ENCODE peak calls at places on chromosome 16, in eight cellular contexts. One of them, this sample, is unnamed.

GRCh38 chr16:69123894-69124293 is 8.5 kb downstream of the CHTF8 start:
- DNase-seq in A549: peak; percentile 78
- DNase-seq in spleen: peak; percentile 20
- DNase-seq in stomach: peak; percentile 57
- DNase-seq in ovary: peak; percentile 71
- DNase-seq in sigmoid colon: no peak
- DNase-seq in uterus: peak; percentile 56
- DNase-seq in H1: no peak
- DNase-seq in this sample: peak; percentile 50

GRCh38 chr16:48014349-48015135 is 141.3 kb downstream of the ABCC12 start:
- DNase-seq in stomach: no peak
- DNase-seq in uterus: no peak
- DNase-seq in spleen: no peak
- DNase-seq in A549: peak; percentile 15
- DNase-seq in sigmoid colon: no peak
- DNase-seq in ovary: no peak
- DNase-seq in H1: no peak
- DNase-seq in this sample: no peak

GRCh38 chr16:31090540-31090939 is 1.8 kb upstream of the PRSS53 start:
- DNase-seq in H1: no peak
- DNase-seq in sigmoid colon: no peak
- DNase-seq in stomach: no peak
- DNase-seq in spleen: peak; percentile 60
- DNase-seq in ovary: peak; percentile 10
- DNase-seq in uterus: no peak
- DNase-seq in A549: no peak
- DNase-seq in this sample: no peak

GRCh38 chr16:81545470-81546175 is 101.0 kb downstream of the CMIP start:
- DNase-seq in uterus: no peak
- DNase-seq in A549: no peak
- DNase-seq in ovary: no peak
- DNase-seq in stomach: no peak
- DNase-seq in sigmoid colon: no peak
- DNase-seq in spleen: peak; percentile 63
- DNase-seq in H1: no peak
- DNase-seq in this sample: no peak

GRCh38 chr16:85056211-85056748 is 28.7 kb downstream of the KIAA0513 start:
- DNase-seq in uterus: peak; percentile 43
- DNase-seq in stomach: no peak
- DNase-seq in A549: no peak
- DNase-seq in H1: no peak
- DNase-seq in spleen: no peak
- DNase-seq in ovary: no peak
- DNase-seq in sigmoid colon: no peak
- DNase-seq in this sample: peak; percentile 28

GRCh38 chr16:31131841-31132271 is 3.7 kb downstream of the PRSS8 start:
- DNase-seq in sigmoid colon: no peak
- DNase-seq in stomach: peak; percentile 66
- DNase-seq in spleen: no peak
- DNase-seq in ovary: no peak
- DNase-seq in A549: no peak
- DNase-seq in uterus: no peak
- DNase-seq in H1: no peak
- DNase-seq in this sample: peak; percentile 91

GRCh38 chr16:73015612-73016487 is 32.1 kb downstream of the ZFHX3 start:
- DNase-seq in H1: no peak
- DNase-seq in sigmoid colon: peak; percentile 64
- DNase-seq in A549: peak; percentile 37
- DNase-seq in uterus: no peak
- DNase-seq in ovary: no peak
- DNase-seq in spleen: no peak
- DNase-seq in stomach: peak; percentile 94
- DNase-seq in this sample: no peak

GRCh38 chr16:89096768-89097527 is 3.3 kb downstream of the ACSF3 start:
- DNase-seq in uterus: no peak
- DNase-seq in stomach: no peak
- DNase-seq in H1: no peak
- DNase-seq in spleen: peak; percentile 74
- DNase-seq in sigmoid colon: no peak
- DNase-seq in A549: no peak
- DNase-seq in ovary: no peak
- DNase-seq in this sample: peak; percentile 32

GRCh38 chr16:11329080-11329491 is 16.2 kb upstream of the RMI2 start:
- DNase-seq in H1: no peak
- DNase-seq in A549: no peak
- DNase-seq in ovary: no peak
- DNase-seq in stomach: no peak
- DNase-seq in uterus: no peak
- DNase-seq in sigmoid colon: no peak
- DNase-seq in spleen: no peak
- DNase-seq in this sample: no peak

GRCh38 chr16:19644877-19645276 is 73.2 kb downstream of the KNOP1 start:
- DNase-seq in spleen: no peak
- DNase-seq in ovary: peak; percentile 53
- DNase-seq in H1: no peak
- DNase-seq in sigmoid colon: peak; percentile 92
- DNase-seq in stomach: no peak
- DNase-seq in uterus: peak; percentile 63
- DNase-seq in A549: no peak
- DNase-seq in this sample: no peak

GRCh38 chr16:89094252-89094901 is 725 bp downstream of the ACSF3 start:
- DNase-seq in ovary: no peak
- DNase-seq in spleen: no peak
- DNase-seq in sigmoid colon: no peak
- DNase-seq in H1: no peak
- DNase-seq in stomach: no peak
- DNase-seq in A549: no peak
- DNase-seq in uterus: no peak
- DNase-seq in this sample: no peak

GRCh38 chr16:54027126-54027922 is 259.3 kb downstream of the IRX3 start:
- DNase-seq in uterus: no peak
- DNase-seq in ovary: no peak
- DNase-seq in stomach: no peak
- DNase-seq in H1: no peak
- DNase-seq in spleen: no peak
- DNase-seq in sigmoid colon: no peak
- DNase-seq in A549: peak; percentile 6
- DNase-seq in this sample: no peak

GRCh38 chr16:51523400-51523799 is 372.3 kb upstream of the SALL1 start:
- DNase-seq in ovary: no peak
- DNase-seq in stomach: no peak
- DNase-seq in H1: no peak
- DNase-seq in A549: peak; percentile 22
- DNase-seq in uterus: no peak
- DNase-seq in sigmoid colon: no peak
- DNase-seq in spleen: no peak
- DNase-seq in this sample: no peak

GRCh38 chr16:11949527-11949926 is 7.7 kb upstream of the NPIPB2 start:
- DNase-seq in uterus: no peak
- DNase-seq in stomach: no peak
- DNase-seq in ovary: no peak
- DNase-seq in sigmoid colon: no peak
- DNase-seq in H1: no peak
- DNase-seq in spleen: no peak
- DNase-seq in A549: peak; percentile 62
- DNase-seq in this sample: peak; percentile 60

GRCh38 chr16:21611546-21612384 is 12.4 kb downstream of the METTL9 start:
- DNase-seq in spleen: no peak
- DNase-seq in H1: no peak
- DNase-seq in A549: no peak
- DNase-seq in ovary: no peak
- DNase-seq in stomach: no peak
- DNase-seq in sigmoid colon: no peak
- DNase-seq in uterus: no peak
- DNase-seq in this sample: no peak

GRCh38 chr16:20850981-20851380 is 44.7 kb downstream of the REXO5 start:
- DNase-seq in uterus: no peak
- DNase-seq in spleen: no peak
- DNase-seq in H1: no peak
- DNase-seq in stomach: no peak
- DNase-seq in ovary: no peak
- DNase-seq in A549: no peak
- DNase-seq in sigmoid colon: no peak
- DNase-seq in this sample: no peak

GRCh38 chr16:55444754-55445485 is 34.1 kb upstream of the MMP2 start:
- DNase-seq in H1: no peak
- DNase-seq in spleen: no peak
- DNase-seq in ovary: no peak
- DNase-seq in A549: no peak
- DNase-seq in sigmoid colon: peak; percentile 74
- DNase-seq in uterus: no peak
- DNase-seq in stomach: no peak
- DNase-seq in this sample: no peak

GRCh38 chr16:72481419-72481818 is 309.5 kb upstream of the PMFBP1 start:
- DNase-seq in H1: no peak
- DNase-seq in uterus: no peak
- DNase-seq in stomach: no peak
- DNase-seq in ovary: no peak
- DNase-seq in sigmoid colon: no peak
- DNase-seq in spleen: no peak
- DNase-seq in A549: no peak
- DNase-seq in this sample: no peak

GRCh38 chr16:68644715-68645493 is at the start of gene CDH3:
- DNase-seq in sigmoid colon: no peak
- DNase-seq in H1: peak; percentile 82
- DNase-seq in spleen: no peak
- DNase-seq in uterus: peak; percentile 61
- DNase-seq in ovary: peak; percentile 75
- DNase-seq in A549: no peak
- DNase-seq in stomach: peak; percentile 63
- DNase-seq in this sample: peak; percentile 74

GRCh38 chr16:65534121-65534528 is 412.3 kb upstream of the CDH11 start:
- DNase-seq in A549: no peak
- DNase-seq in H1: no peak
- DNase-seq in stomach: no peak
- DNase-seq in sigmoid colon: no peak
- DNase-seq in ovary: no peak
- DNase-seq in spleen: no peak
- DNase-seq in uterus: no peak
- DNase-seq in this sample: no peak

GRCh38 chr16:22313141-22313781 is 16.1 kb downstream of the POLR3E start:
- DNase-seq in A549: no peak
- DNase-seq in H1: no peak
- DNase-seq in ovary: no peak
- DNase-seq in sigmoid colon: no peak
- DNase-seq in uterus: no peak
- DNase-seq in stomach: peak; percentile 10
- DNase-seq in spleen: peak; percentile 69
- DNase-seq in this sample: peak; percentile 3

GRCh38 chr16:50204426-50205108 is 51.5 kb downstream of the TENT4B start:
- DNase-seq in uterus: no peak
- DNase-seq in sigmoid colon: no peak
- DNase-seq in A549: no peak
- DNase-seq in stomach: no peak
- DNase-seq in H1: no peak
- DNase-seq in spleen: no peak
- DNase-seq in ovary: no peak
- DNase-seq in this sample: no peak
- H3K27ac ChIP-seq in uterus: peak overlapping the region; percentile 87
- H3K27ac ChIP-seq in sigmoid colon: peak overlapping the region; percentile 64
- H3K27ac ChIP-seq in A549: peak overlapping the region; percentile 83
- H3K27ac ChIP-seq in stomach: no peak overlapping the region
- H3K27ac ChIP-seq in H1: no peak overlapping the region
- H3K27ac ChIP-seq in spleen: no peak overlapping the region
- H3K27ac ChIP-seq in ovary: no peak overlapping the region
- H3K27ac ChIP-seq in this sample: no peak overlapping the region

DNA sequence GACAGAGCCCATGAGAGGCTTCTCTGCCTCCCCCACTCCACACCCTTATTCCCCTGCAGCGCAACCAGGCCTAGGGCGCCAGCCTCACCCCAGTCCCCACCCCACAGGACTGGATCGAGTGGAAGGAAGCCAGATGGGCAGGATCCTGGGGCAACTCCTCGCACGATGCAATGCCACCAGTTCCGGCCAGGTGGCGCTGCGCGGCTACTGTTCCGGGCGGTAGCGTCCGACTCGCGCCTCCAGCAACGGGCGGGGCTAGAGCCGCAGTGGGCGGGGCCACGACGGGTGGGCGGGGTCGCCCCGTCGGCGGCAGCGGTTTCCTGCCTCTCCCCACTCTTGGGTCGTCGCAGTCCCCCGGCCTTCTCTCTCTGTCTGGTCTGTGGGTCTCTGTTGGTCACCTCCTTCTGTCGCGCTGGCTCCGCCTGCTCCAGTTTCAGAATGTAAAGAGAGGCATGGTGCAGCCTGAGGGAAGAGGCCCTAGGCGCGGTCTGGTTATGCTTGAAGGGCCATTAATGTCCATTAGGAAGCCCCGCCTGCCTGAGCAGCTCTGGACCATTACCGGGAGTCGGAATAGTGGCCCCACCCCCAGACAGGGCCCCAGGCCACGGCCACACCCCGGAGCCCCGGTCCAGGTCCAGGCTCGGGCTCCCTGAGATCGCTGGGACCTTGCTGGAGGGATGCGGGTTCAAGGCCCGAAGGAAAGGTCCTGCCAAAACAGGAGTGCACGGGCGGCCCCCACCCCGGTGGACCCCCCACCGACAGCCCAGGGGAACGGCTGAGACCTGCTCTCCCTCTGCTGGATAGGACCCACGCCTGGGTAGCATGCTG is 3.4 kb upstream of the NHERF2 start:
- DNase-seq in A549: peak; percentile 92
- DNase-seq in ovary: peak; percentile 94
- DNase-seq in H1: peak; percentile 71
- DNase-seq in spleen: peak; percentile 99
- DNase-seq in stomach: peak; percentile 96
- DNase-seq in sigmoid colon: peak; percentile 96
- DNase-seq in uterus: peak; percentile 90
- DNase-seq in this sample: peak; percentile 97
- TF ChIP-seq POLR2A in A549: peak; percentile 61
- TF ChIP-seq POLR2A in ovary: peak; percentile 41
- TF ChIP-seq POLR2A in H1: no peak
- TF ChIP-seq POLR2A in spleen: no peak
- TF ChIP-seq POLR2A in stomach: no peak
- TF ChIP-seq POLR2A in sigmoid colon: no peak
- TF ChIP-seq POLR2A in uterus: peak; percentile 53
- TF ChIP-seq POLR2A in this sample: peak; percentile 41

DNA sequence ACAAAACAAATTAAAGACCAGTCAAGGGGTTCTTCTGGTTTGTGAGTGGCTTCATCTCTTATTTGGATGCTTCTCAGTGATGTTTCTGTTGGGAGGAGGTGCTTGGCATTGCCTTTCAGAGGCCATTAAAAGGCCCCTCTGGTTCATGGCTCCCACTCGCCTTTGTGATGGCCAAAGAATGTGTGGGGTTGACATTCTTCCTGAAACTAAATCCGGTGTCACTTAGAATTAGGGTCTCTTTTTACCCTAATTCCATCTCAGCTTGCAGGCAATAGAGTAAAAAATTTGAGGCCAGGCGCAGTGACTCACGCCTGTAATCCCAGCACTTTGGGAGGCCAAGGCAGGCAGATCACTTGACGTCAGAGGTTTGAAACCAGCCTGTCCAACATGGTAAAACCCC is 211.2 kb downstream of the SHISA9 start:
- DNase-seq in A549: no peak
- DNase-seq in uterus: no peak
- DNase-seq in ovary: no peak
- DNase-seq in stomach: no peak
- DNase-seq in sigmoid colon: no peak
- DNase-seq in spleen: no peak
- DNase-seq in H1: no peak
- DNase-seq in this sample: no peak
- H3K27ac ChIP-seq in A549: no peak overlapping the region
- H3K27ac ChIP-seq in uterus: no peak overlapping the region
- H3K27ac ChIP-seq in ovary: no peak overlapping the region
- H3K27ac ChIP-seq in stomach: no peak overlapping the region
- H3K27ac ChIP-seq in sigmoid colon: peak overlapping the region; percentile 22
- H3K27ac ChIP-seq in spleen: no peak overlapping the region
- H3K27ac ChIP-seq in H1: no peak overlapping the region
- H3K27ac ChIP-seq in this sample: no peak overlapping the region

GRCh38 chr16:1929578-1930337 is 11.5 kb upstream of the HS3ST6 start:
- DNase-seq in sigmoid colon: peak; percentile 95
- DNase-seq in uterus: peak; percentile 80
- DNase-seq in ovary: peak; percentile 92
- DNase-seq in H1: peak; percentile 57
- DNase-seq in spleen: peak; percentile 99
- DNase-seq in stomach: peak; percentile 93
- DNase-seq in A549: peak; percentile 88
- DNase-seq in this sample: peak; percentile 93
- TF ChIP-seq POLR2A in sigmoid colon: no peak
- TF ChIP-seq POLR2A in uterus: peak; percentile 62
- TF ChIP-seq POLR2A in ovary: no peak
- TF ChIP-seq POLR2A in H1: no peak
- TF ChIP-seq POLR2A in spleen: no peak
- TF ChIP-seq POLR2A in stomach: no peak
- TF ChIP-seq POLR2A in A549: peak; percentile 39
- TF ChIP-seq POLR2A in this sample: no peak

This sample was measured in Peyer's patch.